ENCODE peak calls at places on chromosomes 16 and 17, in ten cellular contexts. Q is left ventricle myocardium inferior, H is COR-L47, P is NCI-H1930, C is kidney epithelial cell, N is cardiac fibroblast, B is HT1080, L is non-pigmented ciliary epithelial cell, I is WERI-Rb-1, D is omental fat pad. F is an unnamed sample.

GRCh38 chr16:81532491-81533174 is 88.0 kb downstream of the CMIP start:
- DNase-seq in Q (no peak), H (no peak), P (no peak), C (peak), N (no peak), B (no peak), L (no peak), I (no peak), D (no peak), F (no peak)

GRCh38 chr17:63986842-63987615 is 11.1 kb upstream of the PRR29 start:
- DNase-seq in Q (no peak), H (no peak), P (no peak), C (no peak), N (no peak), B (no peak), L (no peak), I (no peak), D (no peak), F (no peak)

GRCh38 chr17:34114174-34114573 is 140.9 kb upstream of the CCL2 start:
- DNase-seq in Q (no peak), H (no peak), P (no peak), C (no peak), N (no peak), B (no peak), L (no peak), I (no peak), D (no peak), F (no peak)

GRCh38 chr17:80328620-80329380 is 68.1 kb downstream of the RNF213 start:
- DNase-seq in Q (no peak), H (no peak), P (no peak), C (no peak), N (no peak), B (no peak), L (no peak), I (no peak), D (no peak), F (no peak)

GRCh38 chr16:87924937-87925670 is 11.2 kb downstream of the CA5A start:
- DNase-seq in Q (peak), H (peak), P (no peak), C (peak), N (no peak), B (no peak), L (no peak), I (peak), D (no peak), F (no peak)

GRCh38 chr17:27471321-27472269 is 15.3 kb downstream of the KSR1 start:
- DNase-seq in Q (no peak), H (no peak), P (no peak), C (peak), N (peak), B (peak), L (no peak), I (no peak), D (no peak), F (no peak)

GRCh38 chr16:11985250-11985649 is 8.7 kb downstream of the SNX29 start:
- DNase-seq in Q (no peak), H (no peak), P (no peak), C (no peak), N (no peak), B (no peak), L (no peak), I (no peak), D (no peak), F (no peak)

GRCh38 chr17:69640073-69640472 is 225.6 kb downstream of the MAP2K6 start:
- DNase-seq in Q (no peak), H (no peak), P (no peak), C (no peak), N (no peak), B (no peak), L (no peak), I (no peak), D (no peak), F (no peak)

GRCh38 chr17:40070895-40071719 is 8.3 kb downstream of the THRA start:
- DNase-seq in Q (peak), H (no peak), P (no peak), C (no peak), N (no peak), B (no peak), L (no peak), I (peak), D (no peak), F (no peak)

GRCh38 chr17:50055055-50055425 is 870 bp upstream of the ITGA3 start:
- DNase-seq in Q (no peak), H (peak), P (peak), C (no peak), N (no peak), B (peak), L (no peak), I (peak), D (no peak), F (no peak)

GRCh38 chr17:57747221-57748017 is 2.3 kb upstream of the CCDC182 start:
- DNase-seq in Q (no peak), H (peak), P (peak), C (peak), N (peak), B (peak), L (peak), I (peak), D (no peak), F (peak)

GRCh38 chr16:74291577-74292208 is 4.9 kb upstream of the PSMD7 start:
- DNase-seq in Q (no peak), H (no peak), P (no peak), C (no peak), N (peak), B (peak), L (no peak), I (no peak), D (no peak), F (no peak)

GRCh38 chr17:53630115-53630514 is 192.6 kb upstream of the KIF2B start:
- DNase-seq in Q (no peak), H (no peak), P (no peak), C (no peak), N (no peak), B (no peak), L (no peak), I (no peak), D (no peak), F (no peak)

GRCh38 chr16:1311738-1312458 is 2.5 kb downstream of the UBE2I start:
- DNase-seq in Q (peak), H (no peak), P (no peak), C (no peak), N (peak), B (no peak), L (no peak), I (no peak), D (no peak), F (no peak)

GRCh38 chr17:31517524-31517923 is 126.0 kb downstream of the RAB11FIP4 start:
- DNase-seq in Q (no peak), H (peak), P (no peak), C (no peak), N (no peak), B (no peak), L (no peak), I (peak), D (no peak), F (no peak)

GRCh38 chr17:17439971-17440843 is 36.6 kb upstream of the MED9 start:
- DNase-seq in Q (peak), H (peak), P (peak), C (no peak), N (peak), B (peak), L (no peak), I (peak), D (no peak), F (peak)

GRCh38 chr17:5557485-5557884 is 26.8 kb downstream of the NLRP1 start:
- DNase-seq in Q (no peak), H (no peak), P (no peak), C (peak), N (peak), B (peak), L (no peak), I (no peak), D (no peak), F (no peak)

GRCh38 chr17:56978441-56979090 is 635 bp downstream of the SCPEP1 start:
- DNase-seq in Q (no peak), H (no peak), P (no peak), C (no peak), N (peak), B (no peak), L (no peak), I (no peak), D (no peak), F (no peak)

GRCh38 chr16:18069683-18070082 is 266.9 kb downstream of the NPIPA8 start:
- DNase-seq in Q (no peak), H (no peak), P (no peak), C (no peak), N (no peak), B (no peak), L (no peak), I (no peak), D (no peak), F (no peak)

GRCh38 chr17:73215414-73215813 is 22.6 kb downstream of the COG1 start:
- DNase-seq in Q (no peak), H (no peak), P (no peak), C (no peak), N (no peak), B (no peak), L (no peak), I (no peak), D (no peak), F (no peak)

GRCh38 chr16:68235105-68235881 is 634 bp downstream of the ESRP2 start:
- DNase-seq in Q (no peak), H (peak), P (no peak), C (no peak), N (no peak), B (no peak), L (no peak), I (no peak), D (no peak), F (no peak)

GRCh38 chr16:52252680-52253079 is 294.3 kb downstream of the TOX3 start:
- DNase-seq in Q (no peak), H (no peak), P (no peak), C (no peak), N (no peak), B (no peak), L (no peak), I (no peak), D (no peak), F (no peak)

GRCh38 chr16:84853534-84853933 is 33.7 kb downstream of the CRISPLD2 start:
- DNase-seq in Q (no peak), H (no peak), P (no peak), C (no peak), N (no peak), B (no peak), L (no peak), I (no peak), D (no peak), F (no peak)

GRCh38 chr16:22372882-22373661 is 1.3 kb downstream of the CDR2 start:
- DNase-seq in Q (no peak), H (no peak), P (no peak), C (no peak), N (peak), B (no peak), L (no peak), I (no peak), D (no peak), F (no peak)

F was measured in hippocampal formation.